ENCODE peak calls at places on chromosomes 6 and 20, in eight cellular contexts. Q, S, C, L, O, A, D and H are unnamed samples.
A peak's percentile ranks its signal among the peaks of the same experiment; 100 is the strongest.

GRCh38 chr6:39054577-39055142 is 6.1 kb downstream of the GLP1R start:
- DNase-seq in Q (no peak), S (no peak), C (no peak), L (no peak), O (no peak), A (no peak), D (no peak), H (no peak)

GRCh38 chr6:163665464-163665863 is 250.9 kb downstream of the QKI start:
- DNase-seq in Q (no peak), S (no peak), C (no peak), L (no peak), O (no peak), A (no peak), D (no peak), H (no peak)

GRCh38 chr20:16158976-16159286 is 414.3 kb downstream of the KIF16B start:
- DNase-seq in Q (no peak), S (no peak), C (no peak), L (no peak), O (no peak), A (no peak), D (no peak), H (no peak)

GRCh38 chr6:68859233-68859632 is 224.2 kb downstream of the ADGRB3 start:
- DNase-seq in Q (no peak), S (no peak), C (no peak), L (no peak), O (no peak), A (no peak), D (no peak), H (no peak)

GRCh38 chr20:62900692-62901584 is 25.4 kb downstream of the DIDO1 start:
- DNase-seq in Q (no peak), S (no peak), C (no peak), L (no peak), O (no peak), A (no peak), D (peak; percentile 43), H (no peak)

GRCh38 chr6:55293116-55293515 is 34.2 kb upstream of the GFRAL start:
- DNase-seq in Q (no peak), S (no peak), C (peak; percentile 11), L (no peak), O (no peak), A (no peak), D (no peak), H (no peak)

GRCh38 chr6:83062225-83062624 is 3.4 kb downstream of the UBE3D start:
- DNase-seq in Q (no peak), S (no peak), C (peak; percentile 43), L (no peak), O (no peak), A (no peak), D (no peak), H (no peak)

GRCh38 chr6:42748241-42748898 is 2.5 kb upstream of the TBCC start:
- DNase-seq in Q (no peak), S (no peak), C (no peak), L (no peak), O (no peak), A (no peak), D (no peak), H (no peak)

GRCh38 chr6:75852721-75853120 is 103.7 kb downstream of the MYO6 start:
- DNase-seq in Q (no peak), S (peak; percentile 14), C (peak; percentile 27), L (no peak), O (no peak), A (no peak), D (no peak), H (no peak)

DNA sequence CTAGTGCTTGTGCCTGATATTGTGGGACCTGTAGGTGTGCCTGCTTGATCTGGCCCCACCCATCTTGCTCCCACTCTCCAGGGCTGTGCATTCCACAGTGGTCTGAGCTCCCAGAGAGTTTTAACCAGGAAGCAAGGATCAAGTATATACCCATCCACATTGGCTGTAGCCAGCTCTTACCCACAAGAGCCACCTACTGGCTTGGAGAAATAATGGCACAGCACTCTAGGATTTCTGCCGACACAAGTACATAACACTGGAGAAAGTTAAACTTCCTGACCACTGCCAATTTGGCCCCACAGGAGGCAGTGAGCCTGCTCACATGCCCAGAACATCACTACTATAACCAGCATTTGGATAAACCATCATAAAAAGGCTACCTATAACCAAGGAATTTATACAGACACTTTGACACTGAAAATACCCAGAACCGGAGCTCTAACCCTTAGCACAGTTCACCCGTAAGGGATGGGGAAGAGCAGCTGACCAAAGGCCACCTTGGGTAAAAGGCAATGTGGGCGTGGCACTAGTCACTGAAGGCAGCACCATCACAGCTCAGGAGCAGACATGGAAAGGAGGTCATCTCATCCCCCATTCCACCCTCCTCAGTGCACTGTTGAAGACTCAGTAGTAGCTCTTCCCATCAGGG is 440.4 kb downstream of the BTBD3 start:
- DNase-seq in Q (no peak), S (no peak), C (no peak), L (no peak), O (no peak), A (no peak), D (no peak), H (no peak)
- TF ChIP-seq CTCF in Q (no peak), S (no peak), C (no peak), L (no peak), O (no peak), A (no peak), D (peak; percentile 20), H (no peak)

GRCh38 chr20:40942015-40942414 is 86.6 kb upstream of the TOP1 start:
- DNase-seq in Q (no peak), S (no peak), C (no peak), L (no peak), O (no peak), A (no peak), D (no peak), H (no peak)

GRCh38 chr20:40941023-40941655 is 87.5 kb upstream of the TOP1 start:
- DNase-seq in Q (no peak), S (no peak), C (no peak), L (no peak), O (no peak), A (no peak), D (no peak), H (no peak)

GRCh38 chr20:40939667-40940066 is 89.0 kb upstream of the TOP1 start:
- DNase-seq in Q (no peak), S (no peak), C (no peak), L (no peak), O (no peak), A (no peak), D (no peak), H (no peak)

GRCh38 chr20:40933758-40934157 is 94.9 kb upstream of the TOP1 start:
- DNase-seq in Q (no peak), S (no peak), C (no peak), L (no peak), O (no peak), A (no peak), D (no peak), H (no peak)

DNA sequence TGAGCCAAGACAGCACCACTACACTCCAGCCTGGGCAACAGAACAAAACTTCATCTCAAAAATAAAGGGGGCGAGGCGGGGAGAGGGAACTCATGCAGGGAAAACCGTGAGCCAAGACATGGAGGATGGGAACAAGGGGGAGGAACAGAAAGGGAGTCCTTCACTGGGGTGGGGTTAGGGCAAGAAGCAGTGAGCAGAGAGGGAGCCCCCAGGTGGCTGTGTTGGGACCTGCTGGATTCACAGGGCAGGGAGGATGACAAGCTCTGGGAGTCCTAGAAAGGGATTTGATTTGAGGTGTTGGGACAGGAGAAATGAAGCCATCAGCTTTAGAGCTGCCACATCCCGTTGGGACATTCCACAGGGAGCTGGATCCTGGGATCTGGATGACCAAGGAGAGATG is 90.6 kb upstream of the TOP1 start:
- DNase-seq in Q (no peak), S (no peak), C (no peak), L (no peak), O (no peak), A (no peak), D (no peak), H (no peak)
- TF ChIP-seq CTCF in Q (no peak), S (no peak), C (peak; percentile 30), L (no peak), O (no peak), A (no peak), D (no peak), H (no peak)

DNA sequence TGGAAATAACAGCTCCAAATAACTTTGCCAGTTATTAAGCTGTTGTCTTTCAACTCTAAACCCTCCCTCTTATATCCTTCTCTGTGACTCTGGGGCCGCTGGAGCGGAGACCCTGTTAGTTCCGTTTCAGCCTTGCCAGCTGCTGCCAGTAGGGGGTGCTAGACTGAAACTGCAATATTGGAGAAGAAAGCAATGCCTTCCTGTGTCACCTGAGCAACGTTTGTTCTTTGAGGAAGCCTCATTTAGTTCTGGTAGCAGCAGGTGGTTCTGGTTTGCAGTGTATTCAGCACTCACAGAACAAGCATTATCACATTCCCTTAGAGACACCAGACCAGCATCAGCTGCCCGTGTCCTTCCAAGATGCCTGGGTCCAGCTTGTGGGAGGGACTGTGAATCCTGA is 22.9 kb upstream of the JAG1 start:
- DNase-seq in Q (no peak), S (no peak), C (no peak), L (no peak), O (no peak), A (peak; percentile 65), D (no peak), H (no peak)
- TF ChIP-seq CTCF in Q (peak; percentile 51), S (peak; percentile 39), C (peak; percentile 76), L (no peak), O (peak; percentile 50), A (peak; percentile 37), D (peak; percentile 74), H (no peak)

GRCh38 chr20:40255368-40255767 is 433.7 kb downstream of the MAFB start:
- DNase-seq in Q (no peak), S (no peak), C (no peak), L (no peak), O (no peak), A (no peak), D (no peak), H (no peak)

GRCh38 chr20:40254023-40254772 is 434.8 kb downstream of the MAFB start:
- DNase-seq in Q (no peak), S (no peak), C (no peak), L (no peak), O (no peak), A (no peak), D (no peak), H (no peak)

GRCh38 chr20:40245829-40246228 is 443.2 kb downstream of the MAFB start:
- DNase-seq in Q (no peak), S (no peak), C (no peak), L (no peak), O (no peak), A (no peak), D (no peak), H (no peak)

GRCh38 chr20:40249805-40250204 is 439.2 kb downstream of the MAFB start:
- DNase-seq in Q (no peak), S (no peak), C (no peak), L (no peak), O (no peak), A (no peak), D (no peak), H (no peak)

DNA sequence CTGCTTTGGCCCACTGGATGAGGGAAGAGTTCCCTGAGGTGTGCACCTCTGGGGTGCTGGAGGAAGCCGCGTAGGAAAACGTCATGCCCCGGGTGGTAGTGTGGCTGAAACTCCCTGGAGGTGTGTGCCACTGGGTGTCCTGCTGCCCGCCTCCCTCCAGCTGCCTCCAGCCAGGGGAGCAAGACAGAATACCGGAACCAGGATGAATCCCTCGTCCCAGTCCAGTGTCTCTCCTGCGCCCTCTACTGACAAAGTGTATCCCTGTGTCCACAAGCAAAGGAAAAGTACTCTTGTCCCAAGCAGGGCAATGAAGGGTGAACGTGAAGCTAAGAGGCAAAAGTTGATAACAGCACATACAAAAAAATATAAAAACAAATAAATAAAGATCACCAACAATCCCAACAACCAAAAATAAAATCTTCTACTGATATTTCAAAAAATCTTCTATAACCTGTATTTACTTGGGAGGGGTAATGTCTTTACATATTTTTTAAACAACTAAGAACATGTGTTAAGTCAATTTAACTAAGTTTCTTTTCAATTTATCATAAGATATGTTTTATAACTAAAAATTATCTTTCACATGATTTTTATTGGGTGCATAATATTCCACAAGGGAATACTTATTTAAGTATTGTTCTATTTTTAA is 437.6 kb downstream of the MAFB start:
- DNase-seq in Q (no peak), S (no peak), C (no peak), L (no peak), O (no peak), A (no peak), D (peak; percentile 46), H (no peak)
- TF ChIP-seq CTCF in Q (peak; percentile 68), S (peak; percentile 32), C (no peak), L (no peak), O (peak; percentile 58), A (peak; percentile 38), D (no peak), H (no peak)